ENCODE peak calls at places on chromosomes 5 and 9, in four cellular contexts. One of them, this sample, is unnamed.

GRCh38 chr9:120486347-120486746 is 93.6 kb downstream of the CDK5RAP2 start:
- DNase-seq in retinal pigment epithelial cell: no peak
- DNase-seq in epithelial cell of esophagus: peak
- DNase-seq in BE2C: no peak
- DNase-seq in this sample: no peak

GRCh38 chr9:138003485-138004190 is 126.1 kb downstream of the CACNA1B start:
- DNase-seq in epithelial cell of esophagus: no peak
- DNase-seq in retinal pigment epithelial cell: no peak
- DNase-seq in BE2C: no peak
- DNase-seq in this sample: no peak

GRCh38 chr5:77418162-77418561 is 74.0 kb downstream of the WDR41 start:
- DNase-seq in BE2C: no peak
- DNase-seq in retinal pigment epithelial cell: no peak
- DNase-seq in epithelial cell of esophagus: no peak
- DNase-seq in this sample: no peak

GRCh38 chr5:106290841-106291240 is 1379.9 kb downstream of the EFNA5 start:
- DNase-seq in epithelial cell of esophagus: peak
- DNase-seq in BE2C: no peak
- DNase-seq in retinal pigment epithelial cell: no peak
- DNase-seq in this sample: no peak

GRCh38 chr5:61817472-61818326 is 485.6 kb downstream of the ZSWIM6 start:
- DNase-seq in epithelial cell of esophagus: peak
- DNase-seq in retinal pigment epithelial cell: peak
- DNase-seq in BE2C: peak
- DNase-seq in this sample: peak

GRCh38 chr9:92974161-92974661 is 26.9 kb downstream of the FGD3 start:
- DNase-seq in epithelial cell of esophagus: no peak
- DNase-seq in retinal pigment epithelial cell: peak
- DNase-seq in BE2C: no peak
- DNase-seq in this sample: no peak

GRCh38 chr5:129271309-129271708 is 176.8 kb downstream of the ISOC1 start:
- DNase-seq in retinal pigment epithelial cell: no peak
- DNase-seq in epithelial cell of esophagus: peak
- DNase-seq in BE2C: peak
- DNase-seq in this sample: no peak

GRCh38 chr5:174720066-174720611 is 4.2 kb upstream of the MSX2 start:
- DNase-seq in epithelial cell of esophagus: no peak
- DNase-seq in retinal pigment epithelial cell: no peak
- DNase-seq in BE2C: no peak
- DNase-seq in this sample: peak

GRCh38 chr5:149485655-149486615 is 65.3 kb downstream of the CSNK1A1 start:
- DNase-seq in retinal pigment epithelial cell: peak
- DNase-seq in epithelial cell of esophagus: peak
- DNase-seq in BE2C: peak
- DNase-seq in this sample: no peak

GRCh38 chr5:35776757-35777156 is 79.9 kb upstream of the IL7R start:
- DNase-seq in BE2C: no peak
- DNase-seq in epithelial cell of esophagus: no peak
- DNase-seq in retinal pigment epithelial cell: no peak
- DNase-seq in this sample: no peak

GRCh38 chr5:96219580-96220281 is 213.3 kb downstream of the PCSK1 start:
- DNase-seq in epithelial cell of esophagus: peak
- DNase-seq in BE2C: no peak
- DNase-seq in retinal pigment epithelial cell: no peak
- DNase-seq in this sample: no peak

GRCh38 chr9:90991953-90992352 is 190.3 kb downstream of the SYK start:
- DNase-seq in epithelial cell of esophagus: no peak
- DNase-seq in retinal pigment epithelial cell: no peak
- DNase-seq in BE2C: no peak
- DNase-seq in this sample: no peak

GRCh38 chr5:8949908-8950307 is 596.0 kb downstream of the SEMA5A start:
- DNase-seq in retinal pigment epithelial cell: no peak
- DNase-seq in BE2C: no peak
- DNase-seq in epithelial cell of esophagus: no peak
- DNase-seq in this sample: no peak

GRCh38 chr5:1806199-1806598 is 5.0 kb downstream of the NDUFS6 start:
- DNase-seq in retinal pigment epithelial cell: no peak
- DNase-seq in BE2C: no peak
- DNase-seq in epithelial cell of esophagus: no peak
- DNase-seq in this sample: no peak

GRCh38 chr9:127910613-127911205 is 6.1 kb downstream of the ST6GALNAC4 start:
- DNase-seq in BE2C: peak
- DNase-seq in retinal pigment epithelial cell: no peak
- DNase-seq in epithelial cell of esophagus: peak
- DNase-seq in this sample: no peak

GRCh38 chr5:124477577-124477976 is 268.9 kb downstream of the ZNF608 start:
- DNase-seq in epithelial cell of esophagus: no peak
- DNase-seq in retinal pigment epithelial cell: no peak
- DNase-seq in BE2C: no peak
- DNase-seq in this sample: no peak

GRCh38 chr5:174084691-174085154 is 39.2 kb downstream of the NSG2 start:
- DNase-seq in retinal pigment epithelial cell: no peak
- DNase-seq in epithelial cell of esophagus: no peak
- DNase-seq in BE2C: peak
- DNase-seq in this sample: no peak

GRCh38 chr9:129140397-129141065 is 29.3 kb downstream of the PTPA start:
- DNase-seq in BE2C: peak
- DNase-seq in epithelial cell of esophagus: peak
- DNase-seq in retinal pigment epithelial cell: no peak
- DNase-seq in this sample: peak

GRCh38 chr5:6483880-6484382 is 35.3 kb downstream of the UBE2QL1 start:
- DNase-seq in retinal pigment epithelial cell: no peak
- DNase-seq in epithelial cell of esophagus: no peak
- DNase-seq in BE2C: no peak
- DNase-seq in this sample: no peak

GRCh38 chr5:154446183-154447073 is 631 bp downstream of the SAP30L start:
- DNase-seq in retinal pigment epithelial cell: peak
- DNase-seq in epithelial cell of esophagus: peak
- DNase-seq in BE2C: peak
- DNase-seq in this sample: peak

DNA sequence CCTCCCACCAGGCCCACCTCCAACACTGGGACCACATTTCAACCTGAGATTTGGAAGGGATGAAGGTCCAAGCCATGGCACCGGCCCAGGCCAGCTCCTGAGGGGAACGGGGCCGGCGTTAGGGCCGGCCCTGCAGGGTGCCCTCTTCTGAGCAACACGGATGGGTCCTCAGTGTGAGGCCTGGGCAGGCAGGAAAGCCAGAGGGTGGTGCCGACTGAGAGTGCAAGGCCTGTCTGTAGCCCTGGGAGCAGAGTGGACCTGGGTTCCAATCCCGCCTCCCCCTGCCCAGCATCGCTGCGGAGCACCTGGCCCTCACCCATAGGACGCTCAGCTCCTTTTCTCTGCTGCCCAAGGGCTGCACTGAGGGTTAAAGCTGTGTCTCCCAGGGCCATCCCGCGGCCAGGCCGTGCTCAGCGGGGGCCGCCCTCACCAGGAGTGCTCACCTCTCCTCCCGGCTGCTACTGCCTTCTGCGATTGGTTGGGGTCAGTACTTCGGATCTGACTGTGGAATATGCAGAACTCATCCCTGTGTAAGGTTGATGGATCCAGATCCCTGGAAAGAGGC is 44.1 kb upstream of the FCN2 start:
- DNase-seq in retinal pigment epithelial cell: no peak
- DNase-seq in epithelial cell of esophagus: no peak
- DNase-seq in BE2C: no peak
- DNase-seq in this sample: no peak
- TF ChIP-seq CTCF in retinal pigment epithelial cell: no peak
- TF ChIP-seq CTCF in epithelial cell of esophagus: no peak
- TF ChIP-seq CTCF in BE2C: no peak
- TF ChIP-seq CTCF in this sample: no peak

GRCh38 chr5:59346514-59346913 is 547.0 kb downstream of the PDE4D start:
- DNase-seq in BE2C: no peak
- DNase-seq in epithelial cell of esophagus: no peak
- DNase-seq in retinal pigment epithelial cell: no peak
- DNase-seq in this sample: no peak

GRCh38 chr5:59351076-59351794 is 542.3 kb downstream of the PDE4D start:
- DNase-seq in BE2C: no peak
- DNase-seq in epithelial cell of esophagus: no peak
- DNase-seq in retinal pigment epithelial cell: no peak
- DNase-seq in this sample: no peak

GRCh38 chr5:59346987-59347386 is 546.5 kb downstream of the PDE4D start:
- DNase-seq in epithelial cell of esophagus: no peak
- DNase-seq in BE2C: no peak
- DNase-seq in retinal pigment epithelial cell: no peak
- DNase-seq in this sample: no peak

DNA sequence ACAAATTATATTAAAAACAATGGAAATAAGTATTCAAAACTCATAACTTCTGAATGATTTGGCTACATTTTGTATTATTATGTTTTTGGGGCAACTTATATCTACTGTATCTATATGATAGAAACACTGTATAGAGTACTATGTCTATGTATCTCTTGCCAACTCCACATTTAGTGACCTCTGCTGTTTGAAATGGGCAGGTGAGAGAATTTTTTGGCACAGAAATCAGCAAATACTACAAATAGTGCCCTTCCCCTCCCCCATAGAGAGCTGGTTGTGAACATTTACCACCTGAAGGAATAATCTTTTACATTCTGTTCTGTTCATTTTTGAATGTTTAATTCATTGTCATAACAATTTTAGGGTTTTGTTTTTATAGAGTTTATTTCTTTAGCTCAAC is 545.3 kb downstream of the PDE4D start:
- DNase-seq in retinal pigment epithelial cell: no peak
- DNase-seq in BE2C: no peak
- DNase-seq in epithelial cell of esophagus: peak
- DNase-seq in this sample: no peak
- TF ChIP-seq CTCF in retinal pigment epithelial cell: peak
- TF ChIP-seq CTCF in BE2C: peak
- TF ChIP-seq CTCF in epithelial cell of esophagus: peak
- TF ChIP-seq CTCF in this sample: no peak

GRCh38 chr9:31314241-31314640 is 1070.2 kb upstream of the ACO1 start:
- DNase-seq in retinal pigment epithelial cell: no peak
- DNase-seq in epithelial cell of esophagus: no peak
- DNase-seq in BE2C: no peak
- DNase-seq in this sample: no peak
- TF ChIP-seq CTCF in retinal pigment epithelial cell: no peak
- TF ChIP-seq CTCF in epithelial cell of esophagus: no peak
- TF ChIP-seq CTCF in BE2C: no peak
- TF ChIP-seq CTCF in this sample: no peak

DNA sequence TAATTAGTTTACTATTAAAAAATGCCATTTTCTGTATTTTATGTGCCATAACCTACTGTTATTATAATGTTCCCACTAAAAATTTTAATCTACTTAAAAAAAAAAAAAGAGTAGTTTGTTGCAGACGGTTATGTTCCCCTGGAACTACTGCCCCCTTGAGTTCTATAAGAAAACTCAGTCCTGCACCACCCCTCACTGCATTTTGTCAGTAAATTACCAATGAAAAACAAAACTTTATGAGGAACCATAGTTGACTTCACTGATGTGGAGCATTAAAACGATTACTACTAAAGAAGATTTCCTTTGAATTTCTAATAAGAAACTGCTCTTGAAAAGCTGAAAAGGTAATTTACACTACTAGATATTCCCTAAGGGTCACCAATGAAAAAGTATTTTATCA is 288.7 kb downstream of the FBXL17 start:
- DNase-seq in BE2C: no peak
- DNase-seq in retinal pigment epithelial cell: peak
- DNase-seq in epithelial cell of esophagus: peak
- DNase-seq in this sample: no peak
- TF ChIP-seq CTCF in BE2C: peak
- TF ChIP-seq CTCF in retinal pigment epithelial cell: peak
- TF ChIP-seq CTCF in epithelial cell of esophagus: peak
- TF ChIP-seq CTCF in this sample: peak

GRCh38 chr9:99104459-99105151 is at the start of gene TGFBR1:
- DNase-seq in retinal pigment epithelial cell: no peak
- DNase-seq in epithelial cell of esophagus: peak
- DNase-seq in BE2C: peak
- DNase-seq in this sample: peak
- TF ChIP-seq CTCF in retinal pigment epithelial cell: no peak
- TF ChIP-seq CTCF in epithelial cell of esophagus: no peak
- TF ChIP-seq CTCF in BE2C: no peak
- TF ChIP-seq CTCF in this sample: no peak

GRCh38 chr9:10272830-10273229 is 340.0 kb downstream of the PTPRD start:
- DNase-seq in epithelial cell of esophagus: no peak
- DNase-seq in retinal pigment epithelial cell: no peak
- DNase-seq in BE2C: no peak
- DNase-seq in this sample: no peak

GRCh38 chr9:10274156-10274555 is 338.6 kb downstream of the PTPRD start:
- DNase-seq in BE2C: no peak
- DNase-seq in epithelial cell of esophagus: no peak
- DNase-seq in retinal pigment epithelial cell: no peak
- DNase-seq in this sample: no peak

DNA sequence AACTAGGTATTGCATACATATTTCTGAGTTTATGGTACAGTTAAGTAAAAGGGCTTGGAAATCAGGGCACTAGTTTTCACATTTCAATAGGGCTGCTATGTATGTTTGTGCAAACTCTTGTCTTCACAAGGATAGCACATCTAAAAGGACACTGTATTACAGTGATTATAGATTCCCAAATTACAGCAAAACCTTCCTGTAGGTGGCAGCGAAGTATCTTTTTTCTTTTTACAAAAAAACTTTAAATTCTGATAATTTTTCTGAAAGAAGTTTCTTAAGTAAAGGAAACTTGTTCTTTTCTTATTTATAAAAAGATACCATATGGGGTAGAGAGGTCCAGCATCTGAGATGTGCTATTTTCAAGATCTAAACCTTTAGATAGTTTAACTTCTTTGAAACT is 337.8 kb downstream of the PTPRD start:
- DNase-seq in retinal pigment epithelial cell: no peak
- DNase-seq in epithelial cell of esophagus: no peak
- DNase-seq in BE2C: no peak
- DNase-seq in this sample: no peak
- TF ChIP-seq CTCF in retinal pigment epithelial cell: peak
- TF ChIP-seq CTCF in epithelial cell of esophagus: no peak
- TF ChIP-seq CTCF in BE2C: no peak
- TF ChIP-seq CTCF in this sample: no peak